ENCODE peak calls at places on chromosomes 6 and 20, in ten cellular contexts. P is mesothelial cell of epicardium; Q is cardiac muscle cell; H is PC-9; A is endothelial cell; V is CD4-positive, alpha-beta T cell; B is GM13976; Z is breast epithelium; R is HFFc6; G is MCF 10A. O is an unnamed sample.

GRCh38 chr6:17478946-17479345 is 85.6 kb downstream of the CAP2 start:
- DNase-seq in H (no peak), G (no peak), A (no peak), Q (no peak), B (no peak), R (no peak), P (no peak), V (no peak), Z (no peak), O (no peak)

GRCh38 chr6:35018746-35019145 is 122.4 kb downstream of the TCP11 start:
- DNase-seq in A (no peak), Z (no peak), B (no peak), P (no peak), R (no peak), V (no peak), Q (no peak), H (no peak), G (no peak), O (no peak)

GRCh38 chr20:37192137-37192854 is 12.9 kb upstream of the MROH8 start:
- DNase-seq in Q (peak), A (peak), P (peak), B (peak), H (peak), G (peak), R (peak), Z (peak), V (peak), O (peak)

GRCh38 chr6:72788188-72788587 is 166.3 kb downstream of the KCNQ5 start:
- DNase-seq in Q (peak), H (no peak), G (peak), B (no peak), P (no peak), A (no peak), R (peak), V (no peak), Z (no peak), O (no peak)

GRCh38 chr6:75431379-75431778 is 62.2 kb downstream of the FILIP1 start:
- DNase-seq in B (no peak), A (no peak), P (no peak), Z (no peak), H (no peak), V (no peak), R (peak), Q (peak), G (no peak), O (no peak)

GRCh38 chr6:44332585-44332984 is 9.9 kb upstream of the SPATS1 start:
- DNase-seq in H (no peak), R (no peak), Z (no peak), V (no peak), A (no peak), B (no peak), Q (no peak), G (no peak), P (no peak), O (no peak)

GRCh38 chr20:4835244-4836177 is 113.8 kb downstream of the PRND start:
- DNase-seq in Z (no peak), P (no peak), B (no peak), V (no peak), H (no peak), R (no peak), A (no peak), Q (peak), G (no peak), O (no peak)

GRCh38 chr6:157536218-157536534 is 155.2 kb downstream of the ZDHHC14 start:
- DNase-seq in P (no peak), A (no peak), G (no peak), V (no peak), B (no peak), Q (no peak), H (no peak), R (no peak), Z (no peak), O (no peak)

GRCh38 chr20:56445130-56445529 is 23.3 kb upstream of the RTF2 start:
- DNase-seq in Q (no peak), P (no peak), G (no peak), H (no peak), R (no peak), V (no peak), A (no peak), Z (no peak), B (no peak), O (no peak)

GRCh38 chr6:74447013-74447412 is 751.0 kb downstream of the CD109 start:
- DNase-seq in A (no peak), Z (no peak), R (peak), V (no peak), Q (peak), H (no peak), P (no peak), G (no peak), B (peak), O (no peak)

GRCh38 chr20:46752639-46753235 is 43.3 kb downstream of the SLC2A10 start:
- DNase-seq in R (peak), Q (peak), P (peak), A (peak), Z (peak), B (peak), H (peak), V (peak), G (peak), O (peak)

DNA sequence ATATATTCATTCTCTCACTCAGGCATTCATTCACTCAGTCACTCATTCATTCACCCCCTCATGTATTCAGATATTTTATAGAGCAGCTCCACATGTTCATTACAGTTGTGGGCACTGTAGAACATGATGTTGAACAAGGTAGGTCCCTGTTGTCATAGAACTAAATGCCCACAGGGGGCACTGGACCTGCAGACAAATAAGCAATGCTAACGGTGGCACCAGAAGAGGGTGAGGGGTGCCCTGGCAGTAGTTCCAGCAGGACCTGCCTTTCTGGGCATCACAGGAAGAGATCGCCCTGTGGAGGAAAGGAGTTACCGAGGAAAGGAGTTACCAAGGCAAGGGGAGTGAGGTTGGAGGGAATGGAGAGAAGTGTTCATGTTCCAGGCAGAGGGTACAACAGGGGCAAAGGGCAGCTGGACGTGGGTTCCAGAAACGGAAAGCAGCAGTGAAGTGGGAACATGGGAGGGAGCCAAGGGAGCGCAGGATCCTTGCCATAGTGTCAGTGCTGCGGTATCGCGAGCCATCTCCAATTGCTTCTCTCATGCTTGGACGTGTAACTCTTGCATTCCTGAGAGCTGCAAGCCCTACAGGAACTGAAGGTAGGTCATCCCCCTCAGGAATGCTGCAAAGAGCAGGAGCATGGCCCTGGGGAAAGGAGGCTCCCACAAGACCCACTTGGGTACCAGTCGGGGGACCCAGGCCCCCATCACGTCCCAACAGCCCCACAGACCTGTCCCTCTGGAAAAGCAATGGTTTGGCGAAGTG is 128.2 kb downstream of the EDN3 start:
- DNase-seq in G (no peak), A (no peak), V (no peak), B (no peak), H (no peak), P (no peak), Z (no peak), R (no peak), Q (no peak), O (no peak)
- TF ChIP-seq CTCF in G (peak), A (peak), V (no peak), B (no peak), H (peak), P (no peak), Z (no peak), R (no peak), Q (no peak), O (peak)

GRCh38 chr6:160321729-160322505 is 26.3 kb upstream of the SLC22A3 start:
- DNase-seq in Z (no peak), B (no peak), Q (no peak), R (no peak), G (no peak), H (no peak), V (no peak), P (no peak), A (no peak), O (no peak)
- TF ChIP-seq CTCF in Z (no peak), B (no peak), Q (no peak), R (no peak), G (no peak), H (no peak), V (no peak), P (no peak), A (no peak), O (no peak)

GRCh38 chr6:25488156-25488555 is 163.9 kb upstream of the SCGN start:
- DNase-seq in P (no peak), B (no peak), Z (no peak), H (no peak), Q (no peak), A (no peak), V (no peak), G (no peak), R (no peak), O (no peak)
- TF ChIP-seq CTCF in P (no peak), B (no peak), Z (no peak), H (no peak), Q (no peak), A (no peak), V (no peak), G (no peak), R (no peak), O (no peak)

GRCh38 chr20:40442181-40442963 is 246.7 kb downstream of the MAFB start:
- DNase-seq in V (no peak), B (no peak), A (no peak), Z (no peak), Q (peak), P (no peak), R (no peak), H (no peak), G (peak), O (no peak)
- TF ChIP-seq CTCF in V (no peak), B (no peak), A (peak), Z (no peak), Q (peak), P (no peak), R (no peak), H (no peak), G (no peak), O (peak)

DNA sequence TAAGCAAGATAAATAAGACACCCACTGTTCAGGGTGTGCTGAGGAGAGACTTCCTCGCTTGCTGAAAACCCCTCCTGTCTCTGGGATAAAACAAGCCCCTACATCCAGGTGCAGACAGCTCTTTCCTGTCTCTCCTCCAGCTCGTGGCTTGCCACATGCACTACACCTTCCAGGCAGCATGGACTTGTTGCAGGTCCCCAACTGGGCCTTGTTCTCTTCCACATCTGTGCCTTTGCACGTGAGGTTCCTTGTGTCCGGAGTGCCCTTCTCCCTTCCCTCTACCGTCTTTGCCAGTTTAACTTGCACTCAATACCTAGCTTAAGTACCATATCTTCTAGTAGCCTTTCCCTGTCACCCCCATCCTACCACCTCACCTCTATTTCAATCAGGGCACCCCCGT is 397.6 kb downstream of the RNGTT start:
- DNase-seq in P (no peak), Q (no peak), G (no peak), V (no peak), R (no peak), H (no peak), B (no peak), A (no peak), Z (no peak), O (no peak)
- TF ChIP-seq CTCF in P (no peak), Q (no peak), G (no peak), V (no peak), R (no peak), H (no peak), B (no peak), A (no peak), Z (no peak), O (no peak)

GRCh38 chr6:14819840-14820420 is 425.9 kb upstream of the JARID2 start:
- DNase-seq in P (no peak), R (no peak), H (no peak), A (no peak), V (no peak), Z (no peak), Q (no peak), G (no peak), B (no peak), O (no peak)
- TF ChIP-seq CTCF in P (no peak), R (no peak), H (no peak), A (no peak), V (no peak), Z (no peak), Q (no peak), G (no peak), B (no peak), O (no peak)

GRCh38 chr6:38554700-38555413 is 84.9 kb downstream of the BTBD9 start:
- DNase-seq in B (no peak), R (peak), Q (peak), H (no peak), G (peak), A (no peak), V (no peak), P (no peak), Z (no peak), O (no peak)
- TF ChIP-seq CTCF in B (no peak), R (no peak), Q (no peak), H (no peak), G (no peak), A (no peak), V (no peak), P (no peak), Z (no peak), O (no peak)